ENCODE peak calls at places on chromosomes 3 and 15, in four cellular contexts. P, L, J and N are unnamed samples.

GRCh38 chr3:115397433-115397832 is 225.9 kb upstream of the GAP43 start:
- DNase-seq in J (no peak), P (no peak), L (no peak), N (no peak)

GRCh38 chr15:78055923-78056713 is 21.4 kb downstream of the TBC1D2B start:
- DNase-seq in J (peak; percentile 40), L (no peak), P (no peak), N (no peak)

GRCh38 chr3:146308682-146309081 is 57.8 kb upstream of the PLSCR4 start:
- DNase-seq in L (no peak), P (no peak), J (no peak), N (no peak)

GRCh38 chr15:68304611-68305337 is 27.2 kb downstream of the FEM1B start:
- DNase-seq in L (no peak), P (no peak), J (no peak), N (peak; percentile 69)

GRCh38 chr15:41047474-41047873 is 68.6 kb downstream of the INO80 start:
- DNase-seq in L (no peak), J (no peak), P (no peak), N (no peak)

GRCh38 chr3:189833996-189834395 is 202.8 kb downstream of the TP63 start:
- DNase-seq in L (no peak), P (no peak), J (no peak), N (no peak)

GRCh38 chr3:134373942-134374790 is at the start of gene AMOTL2:
- DNase-seq in P (no peak), L (peak; percentile 84), J (peak; percentile 37), N (peak; percentile 99)

GRCh38 chr15:40330368-40330836 is 6.9 kb downstream of the INAFM2 start:
- DNase-seq in P (no peak), L (peak; percentile 53), J (no peak), N (no peak)

GRCh38 chr3:17820275-17820674 is 77.8 kb upstream of the TBC1D5 start:
- DNase-seq in L (no peak), J (no peak), P (no peak), N (no peak)

GRCh38 chr3:118785415-118785814 is 249.2 kb downstream of the IGSF11 start:
- DNase-seq in J (no peak), L (no peak), P (no peak), N (no peak)

GRCh38 chr3:183381179-183381578 is 47.2 kb downstream of the MCF2L2 start:
- DNase-seq in L (no peak), P (no peak), J (no peak), N (no peak)